ENCODE peak calls at places on chromosomes 2 and 18, in five cellular contexts. R is WERI-Rb-1, V is progenitor cell of endocrine pancreas, M is endothelial cell, H is AG10803. D is an unnamed sample.

GRCh38 chr2:75053484-75054112 is 95.2 kb downstream of the POLE4 start:
- DNase-seq in V (peak; percentile 29), R (peak; percentile 70), H (no peak), M (peak; percentile 47), D (peak; percentile 62)

GRCh38 chr2:38038682-38039081 is 37.3 kb downstream of the CYP1B1 start:
- DNase-seq in H (no peak), R (no peak), V (no peak), M (no peak), D (no peak)

GRCh38 chr2:113124181-113124961 is 3.0 kb upstream of the IL1RN start:
- DNase-seq in R (no peak), H (peak; percentile 33), M (no peak), V (no peak), D (no peak)

GRCh38 chr18:28890796-28891195 is 713.9 kb upstream of the CDH2 start:
- DNase-seq in M (no peak), R (peak; percentile 53), V (no peak), H (peak; percentile 20), D (no peak)

GRCh38 chr18:11654736-11655604 is 34.1 kb upstream of the GNAL start:
- DNase-seq in H (peak; percentile 17), V (peak; percentile 66), R (peak; percentile 66), M (peak; percentile 84), D (peak; percentile 85)

GRCh38 chr18:32509121-32509520 is 38.4 kb upstream of the GAREM1 start:
- DNase-seq in R (no peak), H (no peak), M (no peak), V (no peak), D (no peak)

GRCh38 chr2:36659872-36660312 is 36.6 kb upstream of the VIT start:
- DNase-seq in M (no peak), H (peak; percentile 21), V (no peak), R (no peak), D (no peak)

GRCh38 chr2:68920481-68921170 is 32.1 kb downstream of the GKN2 start:
- DNase-seq in H (no peak), M (no peak), V (no peak), R (no peak), D (no peak)

GRCh38 chr2:24731923-24732322 is 61.3 kb downstream of the PTRHD1 start:
- DNase-seq in M (no peak), V (no peak), R (no peak), H (no peak), D (no peak)

GRCh38 chr2:105646423-105647076 is 98.2 kb upstream of the NCK2 start:
- DNase-seq in R (no peak), M (no peak), H (no peak), V (no peak), D (no peak)

GRCh38 chr2:96727431-96727830 is 12.4 kb downstream of the LMAN2L start:
- DNase-seq in V (no peak), M (no peak), R (no peak), H (peak; percentile 67), D (no peak)

GRCh38 chr18:79772865-79773696 is 24.7 kb upstream of the KCNG2 start:
- DNase-seq in V (no peak), H (no peak), R (no peak), M (no peak), D (no peak)

GRCh38 chr2:41033127-41033526 is 581.2 kb upstream of the SLC8A1 start:
- DNase-seq in R (no peak), M (no peak), H (no peak), V (no peak), D (no peak)

GRCh38 chr2:215624423-215624829 is 188.6 kb upstream of the FN1 start:
- DNase-seq in M (no peak), V (no peak), H (peak; percentile 94), R (no peak), D (no peak)

GRCh38 chr2:203061346-203061745 is 46.7 kb downstream of the NBEAL1 start:
- DNase-seq in M (no peak), H (peak; percentile 63), R (no peak), V (no peak), D (no peak)

GRCh38 chr2:53018830-53019425 is 748.7 kb upstream of the CHAC2 start:
- DNase-seq in M (no peak), V (no peak), R (no peak), H (no peak), D (no peak)

GRCh38 chr2:204109681-204110080 is 173.1 kb downstream of the ICOS start:
- DNase-seq in R (no peak), M (no peak), V (no peak), H (no peak), D (peak; percentile 8)

GRCh38 chr18:5424903-5425302 is 118.9 kb downstream of the EPB41L3 start:
- DNase-seq in V (no peak), R (no peak), H (peak; percentile 51), M (peak; percentile 17), D (no peak)

GRCh38 chr18:48328473-48329205 is 80.5 kb downstream of the ZBTB7C start:
- DNase-seq in R (no peak), V (no peak), M (no peak), H (peak; percentile 25), D (no peak)

GRCh38 chr2:98458207-98458606 is 13.5 kb downstream of the INPP4A start:
- DNase-seq in R (no peak), V (no peak), H (peak; percentile 22), M (no peak), D (no peak)

GRCh38 chr2:217931846-217932560 is 70.8 kb downstream of the TNS1 start:
- DNase-seq in M (no peak), H (no peak), R (no peak), V (no peak), D (no peak)

GRCh38 chr2:563512-563911 is 113.7 kb downstream of the TMEM18 start:
- DNase-seq in H (no peak), R (no peak), M (no peak), V (no peak), D (no peak)

GRCh38 chr2:190637903-190638618 is 10.8 kb upstream of the NAB1 start:
- DNase-seq in V (no peak), R (no peak), H (no peak), M (no peak), D (no peak)

GRCh38 chr2:173124441-173124840 is 48.8 kb downstream of the MAP3K20 start:
- DNase-seq in H (peak; percentile 59), M (no peak), R (no peak), V (no peak), D (no peak)

GRCh38 chr2:24917086-24917485 is 3.0 kb downstream of the ADCY3 start:
- DNase-seq in R (no peak), H (peak; percentile 40), M (no peak), V (no peak), D (no peak)

GRCh38 chr18:2903006-2903405 is 56.2 kb downstream of the EMILIN2 start:
- DNase-seq in R (no peak), H (peak; percentile 77), M (no peak), V (no peak), D (no peak)

GRCh38 chr18:60075477-60075876 is 175.7 kb downstream of the PMAIP1 start:
- DNase-seq in H (no peak), M (no peak), R (no peak), V (no peak), D (no peak)
- TF ChIP-seq CTCF in H (no peak), M (no peak), R (peak; percentile 38), V (no peak), D (no peak)

GRCh38 chr2:117771969-117772630 is 42.4 kb upstream of the DDX18 start:
- DNase-seq in M (no peak), V (no peak), H (peak; percentile 45), R (peak; percentile 11), D (no peak)
- TF ChIP-seq CTCF in M (peak; percentile 27), V (peak; percentile 76), H (peak; percentile 57), R (no peak), D (peak; percentile 62)

DNA sequence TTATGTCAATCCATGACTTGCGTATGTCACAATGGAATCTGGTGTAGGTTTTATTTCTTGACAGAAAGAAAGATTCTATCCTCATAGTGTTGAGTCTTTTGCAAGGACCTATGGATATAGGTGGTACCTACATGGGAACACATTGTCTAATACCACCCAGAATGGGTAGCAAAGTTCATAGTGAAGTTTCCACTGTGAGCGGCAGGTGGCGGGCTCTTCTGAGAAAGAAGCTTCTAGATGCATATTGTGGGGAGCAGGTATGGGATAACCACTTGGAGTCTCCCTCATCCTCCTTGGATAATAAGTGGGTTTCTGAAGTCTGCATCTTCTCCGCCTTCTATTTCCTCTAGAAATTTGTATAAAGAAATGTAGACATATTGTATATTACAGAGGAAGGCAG is 44.9 kb downstream of the LINC00305 start:
- DNase-seq in H (no peak), R (no peak), V (no peak), M (no peak), D (no peak)
- TF ChIP-seq CTCF in H (peak; percentile 13), R (no peak), V (peak; percentile 16), M (no peak), D (no peak)

GRCh38 chr18:38427736-38428135 is 862.1 kb upstream of the CELF4 start:
- DNase-seq in M (no peak), R (no peak), V (no peak), H (no peak), D (no peak)
- TF ChIP-seq CTCF in M (no peak), R (no peak), V (no peak), H (no peak), D (no peak)

GRCh38 chr2:102621630-102622029 is 2.3 kb downstream of the SLC9A2 start:
- DNase-seq in H (no peak), V (no peak), M (no peak), R (no peak), D (no peak)

GRCh38 chr2:102620367-102620766 is 1.0 kb downstream of the SLC9A2 start:
- DNase-seq in M (no peak), H (no peak), V (no peak), R (no peak), D (no peak)

GRCh38 chr2:102618452-102619413 is 620 bp upstream of the SLC9A2 start:
- DNase-seq in R (peak; percentile 7), H (no peak), V (no peak), M (peak; percentile 24), D (peak; percentile 66)

GRCh38 chr2:102619414-102620319 is at the start of gene SLC9A2:
- DNase-seq in R (no peak), M (peak; percentile 42), V (peak; percentile 57), H (no peak), D (peak; percentile 70)

GRCh38 chr2:102622646-102623045 is 3.3 kb downstream of the SLC9A2 start:
- DNase-seq in R (no peak), H (no peak), M (no peak), V (no peak), D (no peak)
- TF ChIP-seq CTCF in R (no peak), H (no peak), M (no peak), V (no peak), D (no peak)

GRCh38 chr2:135694711-135695110 is 46.9 kb upstream of the UBXN4 start:
- DNase-seq in R (no peak), V (no peak), H (peak; percentile 23), M (no peak), D (no peak)
- TF ChIP-seq CTCF in R (no peak), V (no peak), H (no peak), M (no peak), D (no peak)

D was measured in nephron progenitor cell.